ENCODE peak calls at places on chromosomes 3 and 15, in five cellular contexts. T, A, K, D and U are unnamed samples.

GRCh38 chr3:47019201-47019600 is 39.7 kb downstream of the NBEAL2 start:
- DNase-seq in T (no peak), A (no peak), K (peak; percentile 26), D (no peak), U (no peak)

GRCh38 chr3:185936814-185937688 is 763 bp downstream of the TRA2B start:
- DNase-seq in T (peak; percentile 93), A (peak; percentile 88), K (peak; percentile 90), D (peak; percentile 99), U (peak; percentile 72)

GRCh38 chr15:57153140-57153539 is 223.2 kb upstream of the CGNL1 start:
- DNase-seq in T (no peak), A (no peak), K (no peak), D (no peak), U (no peak)

GRCh38 chr3:159786489-159787181 is 202.0 kb upstream of the IL12A start:
- DNase-seq in T (no peak), A (no peak), K (no peak), D (no peak), U (no peak)

GRCh38 chr3:28136607-28137216 is 104.7 kb upstream of the CMC1 start:
- DNase-seq in T (no peak), A (no peak), K (no peak), D (no peak), U (no peak)

GRCh38 chr15:101100118-101100517 is 151.7 kb downstream of the CHSY1 start:
- DNase-seq in T (no peak), A (no peak), K (no peak), D (no peak), U (no peak)

GRCh38 chr15:77516786-77517185 is 96.1 kb downstream of the HMG20A start:
- DNase-seq in T (no peak), A (no peak), K (no peak), D (no peak), U (no peak)

GRCh38 chr3:171862993-171863521 is 19.9 kb downstream of the TMEM212 start:
- DNase-seq in T (no peak), A (no peak), K (peak; percentile 74), D (no peak), U (no peak)

GRCh38 chr3:120642368-120642948 is 39.6 kb downstream of the HGD start:
- DNase-seq in T (no peak), A (no peak), K (peak; percentile 71), D (peak; percentile 47), U (no peak)

GRCh38 chr3:81439088-81439487 is 322.4 kb downstream of the GBE1 start:
- DNase-seq in T (no peak), A (no peak), K (no peak), D (no peak), U (no peak)

GRCh38 chr3:48412375-48413001 is 17.4 kb downstream of the PLXNB1 start:
- DNase-seq in T (peak; percentile 34), A (no peak), K (no peak), D (no peak), U (no peak)

GRCh38 chr3:150261958-150262357 is 146.1 kb upstream of the TSC22D2 start:
- DNase-seq in T (no peak), A (no peak), K (no peak), D (no peak), U (no peak)

GRCh38 chr3:149174901-149175300 is 45.5 kb downstream of the HPS3 start:
- DNase-seq in T (no peak), A (no peak), K (peak; percentile 50), D (no peak), U (no peak)

GRCh38 chr15:62021991-62022600 is 38.2 kb downstream of the VPS13C start:
- DNase-seq in T (no peak), A (no peak), K (no peak), D (no peak), U (no peak)

GRCh38 chr3:69997486-69998307 is 1.8 kb upstream of the SAMMSON start:
- DNase-seq in T (no peak), A (no peak), K (no peak), D (no peak), U (no peak)

GRCh38 chr3:47163023-47163989 is 607 bp downstream of the SETD2 start:
- DNase-seq in T (peak; percentile 66), A (peak; percentile 13), K (peak; percentile 52), D (peak; percentile 76), U (no peak)

GRCh38 chr3:150376001-150376848 is 31.9 kb upstream of the TSC22D2 start:
- DNase-seq in T (no peak), A (peak; percentile 27), K (peak; percentile 31), D (no peak), U (no peak)

GRCh38 chr15:83352124-83352523 is 67.7 kb upstream of the BNC1 start:
- DNase-seq in T (no peak), A (no peak), K (no peak), D (no peak), U (no peak)

GRCh38 chr3:34364345-34364744 is 565.9 kb downstream of the PDCD6IP start:
- DNase-seq in T (no peak), A (no peak), K (no peak), D (no peak), U (no peak)

GRCh38 chr15:85759391-85759790 is 35.3 kb downstream of the KLHL25 start:
- DNase-seq in T (peak; percentile 76), A (no peak), K (peak; percentile 27), D (no peak), U (no peak)

GRCh38 chr3:149414557-149415231 is 37.2 kb upstream of the TM4SF1 start:
- DNase-seq in T (no peak), A (no peak), K (no peak), D (no peak), U (no peak)

GRCh38 chr3:16794251-16794650 is 90.5 kb upstream of the PLCL2 start:
- DNase-seq in T (no peak), A (no peak), K (no peak), D (no peak), U (no peak)

GRCh38 chr15:42549052-42549491 is 434 bp downstream of the HAUS2 start:
- DNase-seq in T (no peak), A (peak; percentile 87), K (peak; percentile 35), D (peak; percentile 79), U (no peak)

GRCh38 chr15:59438891-59439290 is 905 bp downstream of the FAM81A start:
- DNase-seq in T (peak; percentile 45), A (no peak), K (no peak), D (no peak), U (no peak)

GRCh38 chr3:78580691-78581090 is 1187.1 kb downstream of the ROBO1 start:
- DNase-seq in T (no peak), A (no peak), K (peak; percentile 8), D (peak; percentile 24), U (no peak)

GRCh38 chr3:3189961-3190360 is 10.5 kb upstream of the CRBN start:
- DNase-seq in T (no peak), A (no peak), K (no peak), D (no peak), U (no peak)

GRCh38 chr3:8560608-8561007 is 59.0 kb downstream of the LMCD1 start:
- DNase-seq in T (no peak), A (no peak), K (peak; percentile 82), D (no peak), U (no peak)

GRCh38 chr3:10468611-10469354 is 36.6 kb downstream of the ATP2B2 start:
- DNase-seq in T (no peak), A (peak; percentile 77), K (no peak), D (no peak), U (peak; percentile 78)

GRCh38 chr3:83873550-83873949 is 1085.2 kb upstream of the CADM2 start:
- DNase-seq in T (no peak), A (no peak), K (no peak), D (no peak), U (no peak)